ENCODE peak calls at places on chromosomes 5 and 9, in ten cellular contexts. E, I, D, X, Z, Q, U, O, Y and B are unnamed samples.

GRCh38 chr9:111433082-111433481 is 51.1 kb downstream of the ECPAS start:
- DNase-seq in E (no peak), I (no peak), D (no peak), X (no peak), Z (no peak), Q (no peak), U (no peak), O (no peak), Y (no peak), B (no peak)

GRCh38 chr9:117405950-117406705 is 8.7 kb downstream of the ASTN2 start:
- DNase-seq in E (no peak), I (no peak), D (no peak), X (no peak), Z (no peak), Q (no peak), U (no peak), O (no peak), Y (no peak), B (no peak)

GRCh38 chr5:113806250-113806649 is 292.8 kb downstream of the YTHDC2 start:
- DNase-seq in E (no peak), I (peak; percentile 1), D (no peak), X (no peak), Z (no peak), Q (no peak), U (no peak), O (peak; percentile 64), Y (no peak), B (peak; percentile 10)

GRCh38 chr5:144183254-144183889 is 12.7 kb downstream of the KCTD16 start:
- DNase-seq in E (no peak), I (no peak), D (peak; percentile 23), X (no peak), Z (no peak), Q (no peak), U (no peak), O (peak; percentile 55), Y (no peak), B (peak; percentile 14)

GRCh38 chr5:101278011-101278687 is 375.1 kb upstream of the ST8SIA4 start:
- DNase-seq in E (no peak), I (peak; percentile 9), D (no peak), X (no peak), Z (no peak), Q (no peak), U (no peak), O (no peak), Y (no peak), B (no peak)

GRCh38 chr5:138138949-138139775 is at the start of gene NME5:
- DNase-seq in E (no peak), I (peak; percentile 24), D (no peak), X (peak; percentile 57), Z (peak; percentile 90), Q (peak; percentile 26), U (no peak), O (peak; percentile 39), Y (peak; percentile 83), B (peak; percentile 31)

GRCh38 chr9:121568541-121569265 is 69.1 kb upstream of the GGTA1 start:
- DNase-seq in E (no peak), I (no peak), D (no peak), X (no peak), Z (peak; percentile 89), Q (no peak), U (no peak), O (peak; percentile 33), Y (no peak), B (no peak)

GRCh38 chr5:155735388-155735787 is 591.6 kb upstream of the SGCD start:
- DNase-seq in E (no peak), I (no peak), D (peak; percentile 10), X (no peak), Z (peak; percentile 79), Q (no peak), U (no peak), O (peak; percentile 55), Y (no peak), B (peak; percentile 35)

GRCh38 chr5:159975462-159976019 is 33.4 kb upstream of the TTC1 start:
- DNase-seq in E (no peak), I (peak; percentile 75), D (no peak), X (no peak), Z (peak; percentile 56), Q (no peak), U (no peak), O (peak; percentile 97), Y (no peak), B (no peak)

GRCh38 chr9:26228273-26228672 is 550.0 kb upstream of the TUSC1 start:
- DNase-seq in E (no peak), I (no peak), D (no peak), X (no peak), Z (no peak), Q (no peak), U (no peak), O (no peak), Y (no peak), B (no peak)

GRCh38 chr5:128197911-128198522 is 114.5 kb downstream of the SLC12A2 start:
- DNase-seq in E (no peak), I (no peak), D (no peak), X (no peak), Z (no peak), Q (no peak), U (no peak), O (no peak), Y (no peak), B (no peak)

GRCh38 chr9:136051568-136052432 is 43.3 kb downstream of the NACC2 start:
- DNase-seq in E (peak; percentile 17), I (peak; percentile 72), D (peak; percentile 81), X (peak; percentile 86), Z (peak; percentile 87), Q (no peak), U (peak; percentile 59), O (peak; percentile 97), Y (peak; percentile 92), B (peak; percentile 78)

GRCh38 chr5:169004551-169004950 is 296.4 kb downstream of the SLIT3 start:
- DNase-seq in E (no peak), I (no peak), D (no peak), X (no peak), Z (no peak), Q (no peak), U (no peak), O (peak; percentile 40), Y (no peak), B (no peak)

GRCh38 chr5:54691644-54692043 is 174.1 kb downstream of the SNX18 start:
- DNase-seq in E (no peak), I (no peak), D (no peak), X (no peak), Z (no peak), Q (no peak), U (no peak), O (no peak), Y (no peak), B (no peak)

GRCh38 chr9:119273984-119274665 is 95.1 kb downstream of the BRINP1 start:
- DNase-seq in E (no peak), I (no peak), D (peak; percentile 69), X (no peak), Z (no peak), Q (no peak), U (no peak), O (no peak), Y (no peak), B (no peak)

GRCh38 chr9:114893622-114894021 is 36.8 kb downstream of the TNFSF8 start:
- DNase-seq in E (no peak), I (no peak), D (no peak), X (no peak), Z (no peak), Q (no peak), U (no peak), O (no peak), Y (no peak), B (no peak)

GRCh38 chr9:18720691-18721090 is 246.7 kb downstream of the ADAMTSL1 start:
- DNase-seq in E (no peak), I (peak; percentile 43), D (no peak), X (no peak), Z (no peak), Q (no peak), U (no peak), O (peak; percentile 86), Y (no peak), B (no peak)

GRCh38 chr5:1786621-1787471 is 12.8 kb downstream of the MRPL36 start:
- DNase-seq in E (no peak), I (no peak), D (no peak), X (peak; percentile 19), Z (peak; percentile 42), Q (no peak), U (no peak), O (no peak), Y (peak; percentile 59), B (no peak)

GRCh38 chr9:69157751-69158466 is 16.2 kb upstream of the TJP2 start:
- DNase-seq in E (no peak), I (no peak), D (no peak), X (no peak), Z (peak; percentile 61), Q (no peak), U (no peak), O (peak; percentile 67), Y (no peak), B (no peak)